ENCODE peak calls at places on chromosomes 6 and 20, in seven cellular contexts. One of them, this sample, is unnamed.
A peak's percentile ranks its signal among the peaks of the same experiment; 100 is the strongest.

GRCh38 chr6:84107495-84107894 is 73.9 kb downstream of the MRAP2 start:
- DNase-seq in mucosa of gallbladder: no peak
- DNase-seq in HT-29: no peak
- DNase-seq in effector CD8-positive, alpha-beta T cell: no peak
- DNase-seq in progenitor cell of endocrine pancreas: no peak
- DNase-seq in stimulated activated CD4-positive, alpha-beta T cell treated with anti-CD3 and anti-CD28 coated beads, TNF-alpha, amount 100 ng/mL, for 4 hours: no peak
- DNase-seq in frontal cortex: no peak
- DNase-seq in this sample: no peak

GRCh38 chr6:36289281-36290018 is 19.6 kb downstream of the PNPLA1 start:
- DNase-seq in mucosa of gallbladder: no peak
- DNase-seq in HT-29: peak; percentile 71
- DNase-seq in effector CD8-positive, alpha-beta T cell: no peak
- DNase-seq in progenitor cell of endocrine pancreas: no peak
- DNase-seq in stimulated activated CD4-positive, alpha-beta T cell treated with anti-CD3 and anti-CD28 coated beads, TNF-alpha, amount 100 ng/mL, for 4 hours: no peak
- DNase-seq in frontal cortex: no peak
- DNase-seq in this sample: no peak

GRCh38 chr20:58518387-58518786 is 3.2 kb upstream of the APCDD1L start:
- DNase-seq in mucosa of gallbladder: no peak
- DNase-seq in HT-29: no peak
- DNase-seq in effector CD8-positive, alpha-beta T cell: no peak
- DNase-seq in progenitor cell of endocrine pancreas: no peak
- DNase-seq in stimulated activated CD4-positive, alpha-beta T cell treated with anti-CD3 and anti-CD28 coated beads, TNF-alpha, amount 100 ng/mL, for 4 hours: no peak
- DNase-seq in frontal cortex: no peak
- DNase-seq in this sample: no peak

GRCh38 chr20:32438331-32438858 is 80.3 kb downstream of the ASXL1 start:
- DNase-seq in mucosa of gallbladder: no peak
- DNase-seq in HT-29: no peak
- DNase-seq in effector CD8-positive, alpha-beta T cell: no peak
- DNase-seq in progenitor cell of endocrine pancreas: no peak
- DNase-seq in stimulated activated CD4-positive, alpha-beta T cell treated with anti-CD3 and anti-CD28 coated beads, TNF-alpha, amount 100 ng/mL, for 4 hours: no peak
- DNase-seq in frontal cortex: no peak
- DNase-seq in this sample: no peak

GRCh38 chr20:34922654-34923381 is 32.8 kb downstream of the GSS start:
- DNase-seq in mucosa of gallbladder: peak; percentile 74
- DNase-seq in HT-29: peak; percentile 51
- DNase-seq in effector CD8-positive, alpha-beta T cell: no peak
- DNase-seq in progenitor cell of endocrine pancreas: no peak
- DNase-seq in stimulated activated CD4-positive, alpha-beta T cell treated with anti-CD3 and anti-CD28 coated beads, TNF-alpha, amount 100 ng/mL, for 4 hours: no peak
- DNase-seq in frontal cortex: no peak
- DNase-seq in this sample: no peak

GRCh38 chr6:17390276-17390675 is 3.1 kb upstream of the CAP2 start:
- DNase-seq in mucosa of gallbladder: no peak
- DNase-seq in HT-29: no peak
- DNase-seq in effector CD8-positive, alpha-beta T cell: no peak
- DNase-seq in progenitor cell of endocrine pancreas: no peak
- DNase-seq in stimulated activated CD4-positive, alpha-beta T cell treated with anti-CD3 and anti-CD28 coated beads, TNF-alpha, amount 100 ng/mL, for 4 hours: no peak
- DNase-seq in frontal cortex: no peak
- DNase-seq in this sample: no peak

GRCh38 chr6:31180500-31180899 is 10.0 kb upstream of the POU5F1 start:
- DNase-seq in mucosa of gallbladder: peak; percentile 72
- DNase-seq in HT-29: no peak
- DNase-seq in effector CD8-positive, alpha-beta T cell: peak; percentile 57
- DNase-seq in progenitor cell of endocrine pancreas: no peak
- DNase-seq in stimulated activated CD4-positive, alpha-beta T cell treated with anti-CD3 and anti-CD28 coated beads, TNF-alpha, amount 100 ng/mL, for 4 hours: peak; percentile 60
- DNase-seq in frontal cortex: peak; percentile 61
- DNase-seq in this sample: no peak

GRCh38 chr20:19758888-19759331 is 852 bp downstream of the RIN2 start:
- DNase-seq in mucosa of gallbladder: no peak
- DNase-seq in HT-29: no peak
- DNase-seq in effector CD8-positive, alpha-beta T cell: no peak
- DNase-seq in progenitor cell of endocrine pancreas: peak; percentile 59
- DNase-seq in stimulated activated CD4-positive, alpha-beta T cell treated with anti-CD3 and anti-CD28 coated beads, TNF-alpha, amount 100 ng/mL, for 4 hours: no peak
- DNase-seq in frontal cortex: peak; percentile 68
- DNase-seq in this sample: no peak

GRCh38 chr20:33211817-33212424 is 5.2 kb upstream of the BPIFA3 start:
- DNase-seq in mucosa of gallbladder: peak; percentile 42
- DNase-seq in HT-29: peak; percentile 87
- DNase-seq in effector CD8-positive, alpha-beta T cell: no peak
- DNase-seq in progenitor cell of endocrine pancreas: peak; percentile 58
- DNase-seq in stimulated activated CD4-positive, alpha-beta T cell treated with anti-CD3 and anti-CD28 coated beads, TNF-alpha, amount 100 ng/mL, for 4 hours: no peak
- DNase-seq in frontal cortex: peak; percentile 36
- DNase-seq in this sample: no peak

GRCh38 chr6:47628448-47629272 is 69.7 kb upstream of the ADGRF4 start:
- DNase-seq in mucosa of gallbladder: no peak
- DNase-seq in HT-29: no peak
- DNase-seq in effector CD8-positive, alpha-beta T cell: no peak
- DNase-seq in progenitor cell of endocrine pancreas: no peak
- DNase-seq in stimulated activated CD4-positive, alpha-beta T cell treated with anti-CD3 and anti-CD28 coated beads, TNF-alpha, amount 100 ng/mL, for 4 hours: no peak
- DNase-seq in frontal cortex: no peak
- DNase-seq in this sample: no peak

GRCh38 chr20:37218431-37218830 is 39.1 kb upstream of the MROH8 start:
- DNase-seq in mucosa of gallbladder: no peak
- DNase-seq in HT-29: no peak
- DNase-seq in effector CD8-positive, alpha-beta T cell: no peak
- DNase-seq in progenitor cell of endocrine pancreas: no peak
- DNase-seq in stimulated activated CD4-positive, alpha-beta T cell treated with anti-CD3 and anti-CD28 coated beads, TNF-alpha, amount 100 ng/mL, for 4 hours: no peak
- DNase-seq in frontal cortex: no peak
- DNase-seq in this sample: no peak

GRCh38 chr6:72246926-72247325 is 360.6 kb downstream of the RIMS1 start:
- DNase-seq in mucosa of gallbladder: peak; percentile 10
- DNase-seq in HT-29: peak; percentile 16
- DNase-seq in effector CD8-positive, alpha-beta T cell: no peak
- DNase-seq in progenitor cell of endocrine pancreas: no peak
- DNase-seq in stimulated activated CD4-positive, alpha-beta T cell treated with anti-CD3 and anti-CD28 coated beads, TNF-alpha, amount 100 ng/mL, for 4 hours: no peak
- DNase-seq in frontal cortex: no peak
- DNase-seq in this sample: no peak

GRCh38 chr20:32325706-32326506 is 32.2 kb upstream of the ASXL1 start:
- DNase-seq in mucosa of gallbladder: peak; percentile 49
- DNase-seq in HT-29: peak; percentile 94
- DNase-seq in effector CD8-positive, alpha-beta T cell: no peak
- DNase-seq in progenitor cell of endocrine pancreas: no peak
- DNase-seq in stimulated activated CD4-positive, alpha-beta T cell treated with anti-CD3 and anti-CD28 coated beads, TNF-alpha, amount 100 ng/mL, for 4 hours: no peak
- DNase-seq in frontal cortex: no peak
- DNase-seq in this sample: no peak

GRCh38 chr6:66605011-66605410 is 898.0 kb upstream of the EYS start:
- DNase-seq in mucosa of gallbladder: no peak
- DNase-seq in HT-29: no peak
- DNase-seq in effector CD8-positive, alpha-beta T cell: no peak
- DNase-seq in progenitor cell of endocrine pancreas: no peak
- DNase-seq in stimulated activated CD4-positive, alpha-beta T cell treated with anti-CD3 and anti-CD28 coated beads, TNF-alpha, amount 100 ng/mL, for 4 hours: no peak
- DNase-seq in frontal cortex: no peak
- DNase-seq in this sample: no peak

GRCh38 chr6:71468841-71469750 is 180.5 kb downstream of the OGFRL1 start:
- DNase-seq in mucosa of gallbladder: no peak
- DNase-seq in HT-29: no peak
- DNase-seq in effector CD8-positive, alpha-beta T cell: no peak
- DNase-seq in progenitor cell of endocrine pancreas: no peak
- DNase-seq in stimulated activated CD4-positive, alpha-beta T cell treated with anti-CD3 and anti-CD28 coated beads, TNF-alpha, amount 100 ng/mL, for 4 hours: no peak
- DNase-seq in frontal cortex: no peak
- DNase-seq in this sample: no peak

GRCh38 chr6:6320901-6321300 is 439 bp upstream of the F13A1 start:
- DNase-seq in mucosa of gallbladder: no peak
- DNase-seq in HT-29: no peak
- DNase-seq in effector CD8-positive, alpha-beta T cell: no peak
- DNase-seq in progenitor cell of endocrine pancreas: no peak
- DNase-seq in stimulated activated CD4-positive, alpha-beta T cell treated with anti-CD3 and anti-CD28 coated beads, TNF-alpha, amount 100 ng/mL, for 4 hours: no peak
- DNase-seq in frontal cortex: no peak
- DNase-seq in this sample: no peak

This sample was measured in activated T-helper 9 cell treated with anti-CD3 and anti-CD28 coated beads, Interleukin-2, amount 50 U/mL, for 16 hours.